ENCODE peak calls at places on chromosomes 7 and 10, in six cellular contexts. One of them, this sample, is unnamed.

GRCh38 chr10:74544106-74544505 is 282.3 kb upstream of the KAT6B start:
- DNase-seq in IMR-90: peak; percentile 34
- DNase-seq in body of pancreas: no peak
- DNase-seq in aorta: no peak
- DNase-seq in A549: no peak
- DNase-seq in psoas muscle: no peak
- DNase-seq in this sample: no peak

GRCh38 chr7:65216469-65216868 is 157.2 kb upstream of the ZNF92 start:
- DNase-seq in IMR-90: peak; percentile 16
- DNase-seq in body of pancreas: peak; percentile 83
- DNase-seq in aorta: peak; percentile 46
- DNase-seq in A549: peak; percentile 64
- DNase-seq in psoas muscle: no peak
- DNase-seq in this sample: no peak

GRCh38 chr7:129298268-129298893 is 73.6 kb downstream of the AHCYL2 start:
- DNase-seq in IMR-90: peak; percentile 51
- DNase-seq in body of pancreas: peak; percentile 76
- DNase-seq in aorta: peak; percentile 49
- DNase-seq in A549: peak; percentile 49
- DNase-seq in psoas muscle: peak; percentile 61
- DNase-seq in this sample: no peak

GRCh38 chr7:142357953-142358520 is 100.2 kb upstream of the PRSS58 start:
- DNase-seq in IMR-90: peak; percentile 83
- DNase-seq in body of pancreas: peak; percentile 20
- DNase-seq in aorta: no peak
- DNase-seq in A549: peak; percentile 76
- DNase-seq in psoas muscle: no peak
- DNase-seq in this sample: no peak

GRCh38 chr7:22417841-22418240 is 60.9 kb upstream of the RAPGEF5 start:
- DNase-seq in IMR-90: no peak
- DNase-seq in body of pancreas: no peak
- DNase-seq in aorta: no peak
- DNase-seq in A549: no peak
- DNase-seq in psoas muscle: no peak
- DNase-seq in this sample: no peak

GRCh38 chr10:91194497-91195179 is 25.8 kb upstream of the PCGF5 start:
- DNase-seq in IMR-90: peak; percentile 81
- DNase-seq in body of pancreas: no peak
- DNase-seq in aorta: no peak
- DNase-seq in A549: no peak
- DNase-seq in psoas muscle: no peak
- DNase-seq in this sample: no peak

GRCh38 chr7:121480566-121481335 is 84.6 kb upstream of the FAM3C start:
- DNase-seq in IMR-90: no peak
- DNase-seq in body of pancreas: no peak
- DNase-seq in aorta: no peak
- DNase-seq in A549: no peak
- DNase-seq in psoas muscle: no peak
- DNase-seq in this sample: no peak

GRCh38 chr7:101943889-101944605 is 126.6 kb downstream of the CUX1 start:
- DNase-seq in IMR-90: no peak
- DNase-seq in body of pancreas: no peak
- DNase-seq in aorta: no peak
- DNase-seq in A549: no peak
- DNase-seq in psoas muscle: no peak
- DNase-seq in this sample: no peak

GRCh38 chr10:86178401-86179142 is 188.0 kb downstream of the GRID1 start:
- DNase-seq in IMR-90: no peak
- DNase-seq in body of pancreas: peak; percentile 16
- DNase-seq in aorta: no peak
- DNase-seq in A549: peak; percentile 44
- DNase-seq in psoas muscle: no peak
- DNase-seq in this sample: no peak

GRCh38 chr7:37590824-37591223 is 92.7 kb upstream of the GPR141 start:
- DNase-seq in IMR-90: no peak
- DNase-seq in body of pancreas: no peak
- DNase-seq in aorta: no peak
- DNase-seq in A549: no peak
- DNase-seq in psoas muscle: no peak
- DNase-seq in this sample: no peak

GRCh38 chr10:43576580-43576979 is 2.2 kb upstream of the ZNF239 start:
- DNase-seq in IMR-90: no peak
- DNase-seq in body of pancreas: no peak
- DNase-seq in aorta: no peak
- DNase-seq in A549: no peak
- DNase-seq in psoas muscle: no peak
- DNase-seq in this sample: no peak

GRCh38 chr7:45969940-45970339 is 48.9 kb upstream of the IGFBP3 start:
- DNase-seq in IMR-90: no peak
- DNase-seq in body of pancreas: no peak
- DNase-seq in aorta: no peak
- DNase-seq in A549: no peak
- DNase-seq in psoas muscle: no peak
- DNase-seq in this sample: no peak

GRCh38 chr7:147510913-147511312 is 1079.7 kb upstream of the C7orf33 start:
- DNase-seq in IMR-90: peak; percentile 79
- DNase-seq in body of pancreas: no peak
- DNase-seq in aorta: no peak
- DNase-seq in A549: peak; percentile 37
- DNase-seq in psoas muscle: no peak
- DNase-seq in this sample: no peak

GRCh38 chr10:127945335-127945734 is 38.4 kb downstream of the PTPRE start:
- DNase-seq in IMR-90: peak; percentile 17
- DNase-seq in body of pancreas: peak; percentile 71
- DNase-seq in aorta: no peak
- DNase-seq in A549: no peak
- DNase-seq in psoas muscle: no peak
- DNase-seq in this sample: no peak

GRCh38 chr7:94088560-94088959 is 84.4 kb upstream of the BET1 start:
- DNase-seq in IMR-90: peak; percentile 57
- DNase-seq in body of pancreas: no peak
- DNase-seq in aorta: no peak
- DNase-seq in A549: no peak
- DNase-seq in psoas muscle: no peak
- DNase-seq in this sample: no peak

GRCh38 chr7:129513546-129513945 is 11.2 kb downstream of the SMKR1 start:
- DNase-seq in IMR-90: no peak
- DNase-seq in body of pancreas: no peak
- DNase-seq in aorta: no peak
- DNase-seq in A549: no peak
- DNase-seq in psoas muscle: no peak
- DNase-seq in this sample: no peak

GRCh38 chr7:117875566-117875965 is 2.3 kb upstream of the CTTNBP2 start:
- DNase-seq in IMR-90: peak; percentile 28
- DNase-seq in body of pancreas: peak; percentile 19
- DNase-seq in aorta: peak; percentile 52
- DNase-seq in A549: peak; percentile 8
- DNase-seq in psoas muscle: no peak
- DNase-seq in this sample: no peak

GRCh38 chr7:522071-522937 is 2.7 kb upstream of the PDGFA start:
- DNase-seq in IMR-90: peak; percentile 32
- DNase-seq in body of pancreas: peak; percentile 87
- DNase-seq in aorta: peak; percentile 81
- DNase-seq in A549: no peak
- DNase-seq in psoas muscle: no peak
- DNase-seq in this sample: peak; percentile 79

GRCh38 chr7:115271332-115272235 is 349.7 kb downstream of the MDFIC start:
- DNase-seq in IMR-90: peak; percentile 89
- DNase-seq in body of pancreas: no peak
- DNase-seq in aorta: no peak
- DNase-seq in A549: no peak
- DNase-seq in psoas muscle: no peak
- DNase-seq in this sample: no peak

GRCh38 chr7:158192184-158192835 is 395.3 kb downstream of the PTPRN2 start:
- DNase-seq in IMR-90: no peak
- DNase-seq in body of pancreas: no peak
- DNase-seq in aorta: no peak
- DNase-seq in A549: no peak
- DNase-seq in psoas muscle: no peak
- DNase-seq in this sample: no peak
- H3K4me3 ChIP-seq in IMR-90: no peak overlapping the region
- H3K4me3 ChIP-seq in body of pancreas: no peak overlapping the region
- H3K4me3 ChIP-seq in aorta: no peak overlapping the region
- H3K4me3 ChIP-seq in A549: no peak overlapping the region
- H3K4me3 ChIP-seq in psoas muscle: no peak overlapping the region
- H3K4me3 ChIP-seq in this sample: no peak overlapping the region

DNA sequence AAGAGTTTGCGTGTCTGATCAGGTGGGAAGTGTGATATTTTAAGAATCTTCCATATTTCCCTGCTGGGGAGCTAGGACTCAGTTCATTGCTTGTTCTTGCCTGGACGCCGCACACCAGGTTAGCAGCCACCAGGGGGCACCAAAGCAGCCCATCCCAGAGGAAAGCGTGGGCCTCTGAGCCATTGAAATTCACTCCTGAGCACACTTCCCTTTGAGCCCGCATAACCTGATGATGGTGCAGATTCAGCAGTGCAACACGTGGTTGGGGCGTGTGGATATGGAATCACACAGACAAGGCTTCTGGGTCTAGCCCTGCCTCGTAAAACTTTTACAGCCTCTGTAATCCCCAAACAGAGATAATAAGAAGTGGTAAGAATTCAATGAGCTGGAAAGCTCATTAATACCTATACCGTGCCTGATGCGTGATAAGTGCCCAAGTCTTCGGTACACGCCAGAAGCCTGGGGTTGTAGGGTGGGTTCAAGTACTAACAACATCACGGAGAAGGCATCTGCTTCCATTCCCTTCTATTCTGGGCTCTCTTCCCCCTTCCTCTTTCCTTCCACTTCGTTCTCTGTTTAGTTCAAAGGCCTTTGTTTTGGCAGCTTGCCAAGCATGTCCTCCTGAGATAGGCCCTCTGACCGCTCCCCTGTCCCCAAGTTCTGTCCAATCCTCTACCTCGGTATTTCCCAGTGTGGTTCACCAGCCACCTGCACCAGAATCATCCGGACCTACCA is 130.1 kb upstream of the KMT2E start:
- DNase-seq in IMR-90: peak; percentile 72
- DNase-seq in body of pancreas: peak; percentile 91
- DNase-seq in aorta: peak; percentile 93
- DNase-seq in A549: peak; percentile 87
- DNase-seq in psoas muscle: peak; percentile 90
- DNase-seq in this sample: peak; percentile 94
- H3K4me3 ChIP-seq in IMR-90: no peak overlapping the region
- H3K4me3 ChIP-seq in body of pancreas: no peak overlapping the region
- H3K4me3 ChIP-seq in aorta: no peak overlapping the region
- H3K4me3 ChIP-seq in A549: no peak overlapping the region
- H3K4me3 ChIP-seq in psoas muscle: peak overlapping the region; percentile 30
- H3K4me3 ChIP-seq in this sample: peak overlapping the region; percentile 13

GRCh38 chr7:103964269-103964668 is 25.2 kb downstream of the RELN start:
- DNase-seq in IMR-90: no peak
- DNase-seq in body of pancreas: no peak
- DNase-seq in aorta: no peak
- DNase-seq in A549: no peak
- DNase-seq in psoas muscle: no peak
- DNase-seq in this sample: no peak

GRCh38 chr7:103962070-103962469 is 27.4 kb downstream of the RELN start:
- DNase-seq in IMR-90: no peak
- DNase-seq in body of pancreas: no peak
- DNase-seq in aorta: no peak
- DNase-seq in A549: no peak
- DNase-seq in psoas muscle: no peak
- DNase-seq in this sample: no peak

GRCh38 chr7:103967401-103967800 is 22.1 kb downstream of the RELN start:
- DNase-seq in IMR-90: no peak
- DNase-seq in body of pancreas: no peak
- DNase-seq in aorta: no peak
- DNase-seq in A549: no peak
- DNase-seq in psoas muscle: no peak
- DNase-seq in this sample: no peak

GRCh38 chr7:103966593-103967277 is 22.7 kb downstream of the RELN start:
- DNase-seq in IMR-90: no peak
- DNase-seq in body of pancreas: no peak
- DNase-seq in aorta: no peak
- DNase-seq in A549: no peak
- DNase-seq in psoas muscle: no peak
- DNase-seq in this sample: no peak
- H3K4me3 ChIP-seq in IMR-90: no peak overlapping the region
- H3K4me3 ChIP-seq in body of pancreas: no peak overlapping the region
- H3K4me3 ChIP-seq in aorta: no peak overlapping the region
- H3K4me3 ChIP-seq in A549: no peak overlapping the region
- H3K4me3 ChIP-seq in psoas muscle: no peak overlapping the region
- H3K4me3 ChIP-seq in this sample: no peak overlapping the region

GRCh38 chr10:125054216-125054615 is 106.1 kb downstream of the CTBP2 start:
- DNase-seq in IMR-90: no peak
- DNase-seq in body of pancreas: no peak
- DNase-seq in aorta: no peak
- DNase-seq in A549: no peak
- DNase-seq in psoas muscle: no peak
- DNase-seq in this sample: no peak

GRCh38 chr10:125057158-125058001 is 103.0 kb downstream of the CTBP2 start:
- DNase-seq in IMR-90: peak; percentile 99
- DNase-seq in body of pancreas: no peak
- DNase-seq in aorta: peak; percentile 81
- DNase-seq in A549: no peak
- DNase-seq in psoas muscle: peak; percentile 76
- DNase-seq in this sample: peak; percentile 47

GRCh38 chr10:125054664-125055273 is 105.6 kb downstream of the CTBP2 start:
- DNase-seq in IMR-90: no peak
- DNase-seq in body of pancreas: no peak
- DNase-seq in aorta: no peak
- DNase-seq in A549: no peak
- DNase-seq in psoas muscle: no peak
- DNase-seq in this sample: no peak

GRCh38 chr10:125060038-125060437 is 100.3 kb downstream of the CTBP2 start:
- DNase-seq in IMR-90: peak; percentile 82
- DNase-seq in body of pancreas: no peak
- DNase-seq in aorta: no peak
- DNase-seq in A549: no peak
- DNase-seq in psoas muscle: no peak
- DNase-seq in this sample: no peak

DNA sequence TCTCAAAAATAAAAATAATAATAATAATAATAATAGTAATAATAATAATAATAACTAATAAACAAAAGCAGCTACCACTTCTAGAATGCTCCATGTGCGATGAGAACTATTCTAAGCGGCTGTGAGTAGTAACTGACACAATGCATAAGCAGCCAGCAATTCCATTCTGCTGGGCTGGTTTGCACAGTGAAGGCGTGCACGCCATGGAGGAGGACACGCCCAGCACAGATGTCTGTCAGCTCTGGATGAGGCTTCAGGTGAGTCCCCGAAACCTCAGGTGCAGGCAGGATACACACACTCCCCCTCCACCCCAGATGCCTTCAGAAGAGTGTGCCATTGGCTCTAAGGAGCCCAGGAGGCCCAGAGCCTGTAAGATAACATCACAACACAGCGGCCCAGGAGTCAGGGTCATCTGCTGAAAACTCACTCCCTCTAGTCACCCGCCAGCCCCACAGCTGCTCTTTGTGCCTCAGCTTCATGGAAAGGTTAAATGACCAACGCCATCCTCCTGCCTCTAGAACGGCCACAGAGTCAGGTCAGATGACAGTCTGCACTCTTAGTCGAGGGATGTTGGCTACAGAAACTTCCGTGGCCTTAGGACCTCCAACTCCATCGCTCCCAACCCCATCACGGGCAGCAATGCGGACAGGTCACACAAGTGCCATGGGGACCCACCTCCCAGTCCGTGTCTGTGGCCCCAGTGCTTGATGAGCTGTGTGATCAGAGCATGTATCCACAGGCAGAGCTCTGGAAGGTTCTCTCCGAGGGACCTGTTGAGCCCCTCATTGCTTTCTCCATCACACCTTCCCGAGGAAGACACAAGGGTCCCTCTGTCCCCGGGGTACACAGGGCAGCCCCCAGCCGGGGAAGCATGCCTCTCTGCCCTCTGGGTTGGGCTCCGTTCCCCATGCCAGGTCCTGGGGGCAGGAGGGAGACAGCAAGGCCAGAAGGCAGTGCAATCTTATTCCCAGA is 103.9 kb downstream of the CTBP2 start:
- DNase-seq in IMR-90: no peak
- DNase-seq in body of pancreas: no peak
- DNase-seq in aorta: no peak
- DNase-seq in A549: no peak
- DNase-seq in psoas muscle: peak; percentile 69
- DNase-seq in this sample: peak; percentile 59
- H3K4me3 ChIP-seq in IMR-90: no peak overlapping the region
- H3K4me3 ChIP-seq in body of pancreas: no peak overlapping the region
- H3K4me3 ChIP-seq in aorta: no peak overlapping the region
- H3K4me3 ChIP-seq in A549: no peak overlapping the region
- H3K4me3 ChIP-seq in psoas muscle: peak overlapping the region; percentile 21
- H3K4me3 ChIP-seq in this sample: no peak overlapping the region

This sample was measured in left lung.